ENCODE peak calls at places on chromosomes 4 and X, in six cellular contexts. One of them, this sample, is unnamed.

GRCh38 chr4:176451441-176451840 is 131.7 kb downstream of the SPCS3 start:
- DNase-seq in GM23338: no peak
- DNase-seq in transverse colon: no peak
- DNase-seq in Calu3: no peak
- DNase-seq in mucosa of descending colon: no peak
- DNase-seq in cardiac muscle cell: no peak
- DNase-seq in this sample: no peak

GRCh38 chrX:76014321-76014720 is 158.5 kb upstream of the PBDC1 start:
- DNase-seq in GM23338: no peak
- DNase-seq in transverse colon: no peak
- DNase-seq in Calu3: no peak
- DNase-seq in mucosa of descending colon: no peak
- DNase-seq in cardiac muscle cell: no peak
- DNase-seq in this sample: no peak

GRCh38 chrX:119512145-119512800 is 44.0 kb downstream of the SLC25A5 start:
- DNase-seq in GM23338: peak
- DNase-seq in transverse colon: peak
- DNase-seq in Calu3: peak
- DNase-seq in mucosa of descending colon: peak
- DNase-seq in cardiac muscle cell: peak
- DNase-seq in this sample: peak

GRCh38 chr4:184826315-184827266 is 823 bp upstream of the ACSL1 start:
- DNase-seq in GM23338: peak
- DNase-seq in transverse colon: peak
- DNase-seq in Calu3: no peak
- DNase-seq in mucosa of descending colon: peak
- DNase-seq in cardiac muscle cell: peak
- DNase-seq in this sample: no peak

GRCh38 chr4:153467154-153467896 is 1.2 kb downstream of the TMEM131L start:
- DNase-seq in GM23338: peak
- DNase-seq in transverse colon: peak
- DNase-seq in Calu3: peak
- DNase-seq in mucosa of descending colon: peak
- DNase-seq in cardiac muscle cell: peak
- DNase-seq in this sample: peak

GRCh38 chrX:125205084-125205917 is 114.4 kb upstream of the TEX13C start:
- DNase-seq in GM23338: peak
- DNase-seq in transverse colon: peak
- DNase-seq in Calu3: no peak
- DNase-seq in mucosa of descending colon: peak
- DNase-seq in cardiac muscle cell: peak
- DNase-seq in this sample: peak

GRCh38 chr4:36178489-36178888 is 65.8 kb downstream of the ARAP2 start:
- DNase-seq in GM23338: no peak
- DNase-seq in transverse colon: no peak
- DNase-seq in Calu3: no peak
- DNase-seq in mucosa of descending colon: no peak
- DNase-seq in cardiac muscle cell: no peak
- DNase-seq in this sample: no peak

GRCh38 chr4:170079981-170080380 is 9.8 kb downstream of the AADAT start:
- DNase-seq in GM23338: no peak
- DNase-seq in transverse colon: no peak
- DNase-seq in Calu3: no peak
- DNase-seq in mucosa of descending colon: no peak
- DNase-seq in cardiac muscle cell: no peak
- DNase-seq in this sample: no peak

GRCh38 chr4:37685211-37685725 is 908 bp downstream of the RELL1 start:
- DNase-seq in GM23338: peak
- DNase-seq in transverse colon: peak
- DNase-seq in Calu3: no peak
- DNase-seq in mucosa of descending colon: peak
- DNase-seq in cardiac muscle cell: no peak
- DNase-seq in this sample: no peak

GRCh38 chr4:169618286-169618685 is 2.1 kb upstream of the CLCN3 start:
- DNase-seq in GM23338: no peak
- DNase-seq in transverse colon: no peak
- DNase-seq in Calu3: no peak
- DNase-seq in mucosa of descending colon: no peak
- DNase-seq in cardiac muscle cell: no peak
- DNase-seq in this sample: no peak

GRCh38 chrX:65811558-65812228 is 144.2 kb downstream of the MSN start:
- DNase-seq in GM23338: no peak
- DNase-seq in transverse colon: no peak
- DNase-seq in Calu3: no peak
- DNase-seq in mucosa of descending colon: no peak
- DNase-seq in cardiac muscle cell: no peak
- DNase-seq in this sample: no peak

GRCh38 chrX:20487227-20487626 is 220.5 kb upstream of the RPS6KA3 start:
- DNase-seq in GM23338: no peak
- DNase-seq in transverse colon: no peak
- DNase-seq in Calu3: no peak
- DNase-seq in mucosa of descending colon: no peak
- DNase-seq in cardiac muscle cell: no peak
- DNase-seq in this sample: no peak

DNA sequence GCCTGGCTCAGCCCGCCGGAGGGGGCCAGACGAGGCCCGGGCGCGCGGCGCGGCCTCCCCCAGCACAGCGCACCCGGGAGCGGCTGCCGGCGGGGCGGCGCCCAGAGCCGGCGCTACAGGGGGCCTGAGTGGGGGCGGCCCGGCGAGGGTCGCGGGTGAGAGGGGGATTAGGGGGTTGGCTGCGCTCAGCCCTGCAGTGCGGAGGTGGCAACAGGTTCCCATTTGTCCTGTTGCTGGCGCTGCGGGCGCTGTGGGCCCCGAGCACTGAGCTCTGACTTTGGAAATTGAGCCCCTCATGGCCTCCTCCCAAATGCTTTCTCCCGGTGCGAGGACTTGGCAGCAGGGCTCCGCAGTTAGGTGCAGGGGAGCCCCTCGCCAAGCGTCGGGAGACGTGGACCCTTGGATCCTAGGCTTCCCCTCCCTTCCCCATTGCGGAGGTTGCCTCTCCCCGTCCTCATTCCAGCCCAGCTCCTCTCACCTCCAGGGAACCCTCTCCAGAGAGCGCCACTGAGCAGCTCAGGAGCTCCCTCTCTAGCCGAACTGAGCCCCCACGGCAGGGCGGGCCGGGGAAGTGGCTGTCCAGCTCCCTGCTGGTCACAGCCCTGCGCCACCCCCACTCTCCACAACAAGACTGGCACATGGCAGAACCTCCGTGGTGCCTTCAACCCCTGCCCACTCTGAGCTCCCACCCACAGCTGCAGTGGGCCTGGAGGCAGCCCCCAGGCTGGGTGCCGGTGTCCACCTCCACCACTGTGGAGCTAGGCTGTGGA is 2.5 kb upstream of the DUSP9 start:
- DNase-seq in GM23338: peak
- DNase-seq in transverse colon: no peak
- DNase-seq in Calu3: no peak
- DNase-seq in mucosa of descending colon: no peak
- DNase-seq in cardiac muscle cell: peak
- DNase-seq in this sample: peak
- TF ChIP-seq CTCF in GM23338: peak
- TF ChIP-seq CTCF in transverse colon: no peak
- TF ChIP-seq CTCF in Calu3: peak
- TF ChIP-seq CTCF in mucosa of descending colon: no peak
- TF ChIP-seq CTCF in cardiac muscle cell: no peak
- TF ChIP-seq CTCF in this sample: no peak

DNA sequence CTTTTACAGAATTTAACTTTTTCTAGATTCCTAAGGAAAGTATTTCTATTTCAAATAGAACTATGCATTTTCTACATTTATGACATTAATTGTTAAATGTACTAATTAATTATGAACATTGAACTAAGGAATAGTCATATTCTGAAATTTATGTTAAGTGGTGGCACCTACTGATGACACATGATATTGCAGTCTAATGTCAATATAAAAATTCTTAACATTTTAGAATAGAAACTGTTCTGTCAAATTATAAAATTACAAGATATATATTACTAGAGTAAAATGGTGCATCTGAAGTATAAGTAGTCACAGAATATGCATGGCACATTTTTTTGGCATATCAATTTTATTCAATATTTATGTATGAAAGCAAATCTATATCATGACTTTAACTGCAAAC is 40.2 kb upstream of the NDNF start:
- DNase-seq in GM23338: no peak
- DNase-seq in transverse colon: no peak
- DNase-seq in Calu3: no peak
- DNase-seq in mucosa of descending colon: no peak
- DNase-seq in cardiac muscle cell: no peak
- DNase-seq in this sample: no peak
- TF ChIP-seq CTCF in GM23338: no peak
- TF ChIP-seq CTCF in transverse colon: peak
- TF ChIP-seq CTCF in Calu3: no peak
- TF ChIP-seq CTCF in mucosa of descending colon: no peak
- TF ChIP-seq CTCF in cardiac muscle cell: peak
- TF ChIP-seq CTCF in this sample: peak

DNA sequence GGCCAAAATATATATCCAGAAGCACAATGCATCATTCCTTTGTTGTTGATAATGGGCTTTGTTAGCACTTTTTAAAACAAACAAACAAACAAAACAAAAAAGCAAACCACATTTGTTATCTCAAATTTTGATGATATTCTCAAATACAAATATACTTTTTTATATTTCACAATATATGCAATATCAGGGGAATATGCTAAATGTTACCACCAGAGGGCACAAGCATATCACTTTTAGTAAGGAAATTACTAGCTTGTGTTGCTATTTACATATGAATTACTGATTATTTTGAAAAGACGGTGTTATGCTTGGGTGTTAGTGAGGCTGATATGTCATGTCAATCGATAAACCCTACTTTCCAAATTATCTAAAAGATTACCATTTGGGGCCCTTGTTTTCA is 29.1 kb downstream of the RIPPLY1 start:
- DNase-seq in GM23338: peak
- DNase-seq in transverse colon: no peak
- DNase-seq in Calu3: peak
- DNase-seq in mucosa of descending colon: peak
- DNase-seq in cardiac muscle cell: peak
- DNase-seq in this sample: no peak
- TF ChIP-seq CTCF in GM23338: no peak
- TF ChIP-seq CTCF in transverse colon: peak
- TF ChIP-seq CTCF in Calu3: peak
- TF ChIP-seq CTCF in mucosa of descending colon: no peak
- TF ChIP-seq CTCF in cardiac muscle cell: peak
- TF ChIP-seq CTCF in this sample: peak

GRCh38 chr4:20313237-20314030 is 61.7 kb downstream of the SLIT2 start:
- DNase-seq in GM23338: peak
- DNase-seq in transverse colon: peak
- DNase-seq in Calu3: no peak
- DNase-seq in mucosa of descending colon: peak
- DNase-seq in cardiac muscle cell: peak
- DNase-seq in this sample: no peak
- TF ChIP-seq CTCF in GM23338: peak
- TF ChIP-seq CTCF in transverse colon: no peak
- TF ChIP-seq CTCF in Calu3: no peak
- TF ChIP-seq CTCF in mucosa of descending colon: no peak
- TF ChIP-seq CTCF in cardiac muscle cell: peak
- TF ChIP-seq CTCF in this sample: no peak

GRCh38 chrX:47162927-47163583 is 18.0 kb downstream of the RBM10 start:
- DNase-seq in GM23338: no peak
- DNase-seq in transverse colon: no peak
- DNase-seq in Calu3: no peak
- DNase-seq in mucosa of descending colon: no peak
- DNase-seq in cardiac muscle cell: no peak
- DNase-seq in this sample: no peak

GRCh38 chrX:47160781-47161180 is 15.8 kb downstream of the RBM10 start:
- DNase-seq in GM23338: no peak
- DNase-seq in transverse colon: no peak
- DNase-seq in Calu3: no peak
- DNase-seq in mucosa of descending colon: no peak
- DNase-seq in cardiac muscle cell: no peak
- DNase-seq in this sample: no peak

GRCh38 chrX:47156611-47157520 is 11.8 kb downstream of the RBM10 start:
- DNase-seq in GM23338: no peak
- DNase-seq in transverse colon: no peak
- DNase-seq in Calu3: no peak
- DNase-seq in mucosa of descending colon: no peak
- DNase-seq in cardiac muscle cell: no peak
- DNase-seq in this sample: no peak

GRCh38 chrX:47158781-47159180 is 13.8 kb downstream of the RBM10 start:
- DNase-seq in GM23338: no peak
- DNase-seq in transverse colon: no peak
- DNase-seq in Calu3: no peak
- DNase-seq in mucosa of descending colon: no peak
- DNase-seq in cardiac muscle cell: no peak
- DNase-seq in this sample: no peak

DNA sequence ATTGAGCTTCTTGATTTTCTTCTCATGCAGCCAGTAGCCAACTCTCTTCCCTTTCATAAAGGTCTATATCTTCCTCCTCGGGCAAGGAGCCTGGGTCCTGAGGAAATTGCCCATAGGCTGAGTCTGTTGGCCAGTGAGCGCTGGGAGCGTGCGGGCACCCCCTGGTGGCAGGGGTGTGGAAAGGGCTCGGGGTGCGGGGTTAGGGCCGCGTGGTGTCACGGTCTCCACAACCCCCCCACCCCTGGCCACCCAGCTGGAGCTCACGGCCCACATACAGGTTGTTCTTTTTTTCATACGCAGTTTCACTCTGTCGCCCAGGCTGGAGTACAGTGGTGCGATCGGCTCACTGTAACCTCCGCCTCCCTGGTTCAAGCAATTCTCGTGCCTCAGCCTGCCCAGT is 13.1 kb downstream of the RBM10 start:
- DNase-seq in GM23338: peak
- DNase-seq in transverse colon: no peak
- DNase-seq in Calu3: no peak
- DNase-seq in mucosa of descending colon: no peak
- DNase-seq in cardiac muscle cell: no peak
- DNase-seq in this sample: no peak
- TF ChIP-seq CTCF in GM23338: peak
- TF ChIP-seq CTCF in transverse colon: no peak
- TF ChIP-seq CTCF in Calu3: no peak
- TF ChIP-seq CTCF in mucosa of descending colon: no peak
- TF ChIP-seq CTCF in cardiac muscle cell: no peak
- TF ChIP-seq CTCF in this sample: no peak

GRCh38 chrX:151488677-151489076 is 74.8 kb upstream of the PASD1 start:
- DNase-seq in GM23338: peak
- DNase-seq in transverse colon: no peak
- DNase-seq in Calu3: peak
- DNase-seq in mucosa of descending colon: peak
- DNase-seq in cardiac muscle cell: peak
- DNase-seq in this sample: no peak
- TF ChIP-seq CTCF in GM23338: peak
- TF ChIP-seq CTCF in transverse colon: no peak
- TF ChIP-seq CTCF in Calu3: no peak
- TF ChIP-seq CTCF in mucosa of descending colon: no peak
- TF ChIP-seq CTCF in cardiac muscle cell: no peak
- TF ChIP-seq CTCF in this sample: peak

GRCh38 chr4:13920111-13920875 is 292.8 kb upstream of the BOD1L1 start:
- DNase-seq in GM23338: no peak
- DNase-seq in transverse colon: no peak
- DNase-seq in Calu3: no peak
- DNase-seq in mucosa of descending colon: no peak
- DNase-seq in cardiac muscle cell: no peak
- DNase-seq in this sample: no peak
- TF ChIP-seq CTCF in GM23338: no peak
- TF ChIP-seq CTCF in transverse colon: no peak
- TF ChIP-seq CTCF in Calu3: no peak
- TF ChIP-seq CTCF in mucosa of descending colon: no peak
- TF ChIP-seq CTCF in cardiac muscle cell: no peak
- TF ChIP-seq CTCF in this sample: no peak